ENCODE peak calls at places on chromosomes 2 and 18, in six cellular contexts. One of them, this sample, is unnamed.

GRCh38 chr2:120901213-120901612 is 165.5 kb downstream of the GLI2 start:
- DNase-seq in AG10803: no peak
- DNase-seq in neural crest cell: no peak
- DNase-seq in H9: no peak
- DNase-seq in psoas muscle: peak; percentile 36
- DNase-seq in bronchial epithelial cell: no peak
- DNase-seq in this sample: no peak

GRCh38 chr2:207847807-207848544 is 78.3 kb upstream of the FZD5 start:
- DNase-seq in AG10803: peak; percentile 68
- DNase-seq in neural crest cell: no peak
- DNase-seq in H9: no peak
- DNase-seq in psoas muscle: no peak
- DNase-seq in bronchial epithelial cell: peak; percentile 98
- DNase-seq in this sample: peak; percentile 39

GRCh38 chr2:6977786-6978185 is 60.6 kb downstream of the RNF144A start:
- DNase-seq in AG10803: no peak
- DNase-seq in neural crest cell: no peak
- DNase-seq in H9: no peak
- DNase-seq in psoas muscle: no peak
- DNase-seq in bronchial epithelial cell: no peak
- DNase-seq in this sample: no peak

GRCh38 chr2:138012082-138012481 is 47.8 kb downstream of the HNMT start:
- DNase-seq in AG10803: no peak
- DNase-seq in neural crest cell: no peak
- DNase-seq in H9: no peak
- DNase-seq in psoas muscle: no peak
- DNase-seq in bronchial epithelial cell: no peak
- DNase-seq in this sample: no peak

GRCh38 chr2:38277245-38278119 is 99.6 kb downstream of the ATL2 start:
- DNase-seq in AG10803: no peak
- DNase-seq in neural crest cell: no peak
- DNase-seq in H9: peak; percentile 79
- DNase-seq in psoas muscle: no peak
- DNase-seq in bronchial epithelial cell: no peak
- DNase-seq in this sample: no peak

GRCh38 chr18:46073474-46074331 is 1.6 kb upstream of the PSTPIP2 start:
- DNase-seq in AG10803: peak; percentile 57
- DNase-seq in neural crest cell: peak; percentile 70
- DNase-seq in H9: no peak
- DNase-seq in psoas muscle: no peak
- DNase-seq in bronchial epithelial cell: peak; percentile 78
- DNase-seq in this sample: no peak

GRCh38 chr2:152335016-152335850 is at the start of gene FMNL2:
- DNase-seq in AG10803: peak; percentile 59
- DNase-seq in neural crest cell: peak; percentile 85
- DNase-seq in H9: peak; percentile 94
- DNase-seq in psoas muscle: peak; percentile 93
- DNase-seq in bronchial epithelial cell: peak; percentile 58
- DNase-seq in this sample: peak; percentile 54

GRCh38 chr2:12169721-12170120 is 423.3 kb downstream of the LPIN1 start:
- DNase-seq in AG10803: peak; percentile 94
- DNase-seq in neural crest cell: no peak
- DNase-seq in H9: no peak
- DNase-seq in psoas muscle: peak; percentile 59
- DNase-seq in bronchial epithelial cell: peak; percentile 55
- DNase-seq in this sample: no peak

GRCh38 chr2:186349508-186349907 is 136.6 kb upstream of the ZC3H15 start:
- DNase-seq in AG10803: peak; percentile 65
- DNase-seq in neural crest cell: no peak
- DNase-seq in H9: no peak
- DNase-seq in psoas muscle: no peak
- DNase-seq in bronchial epithelial cell: peak; percentile 94
- DNase-seq in this sample: peak; percentile 86

GRCh38 chr18:36756262-36756661 is 72.5 kb downstream of the TPGS2 start:
- DNase-seq in AG10803: peak; percentile 93
- DNase-seq in neural crest cell: no peak
- DNase-seq in H9: no peak
- DNase-seq in psoas muscle: no peak
- DNase-seq in bronchial epithelial cell: peak; percentile 67
- DNase-seq in this sample: peak; percentile 46

GRCh38 chr2:168744844-168745243 is 57.6 kb upstream of the NOSTRIN start:
- DNase-seq in AG10803: no peak
- DNase-seq in neural crest cell: no peak
- DNase-seq in H9: no peak
- DNase-seq in psoas muscle: no peak
- DNase-seq in bronchial epithelial cell: no peak
- DNase-seq in this sample: no peak

GRCh38 chr2:6073260-6074141 is 381.3 kb downstream of the SOX11 start:
- DNase-seq in AG10803: no peak
- DNase-seq in neural crest cell: peak; percentile 48
- DNase-seq in H9: no peak
- DNase-seq in psoas muscle: no peak
- DNase-seq in bronchial epithelial cell: no peak
- DNase-seq in this sample: no peak

GRCh38 chr2:70888389-70888924 is 47.2 kb upstream of the ATP6V1B1 start:
- DNase-seq in AG10803: no peak
- DNase-seq in neural crest cell: no peak
- DNase-seq in H9: no peak
- DNase-seq in psoas muscle: no peak
- DNase-seq in bronchial epithelial cell: no peak
- DNase-seq in this sample: no peak

GRCh38 chr2:74317696-74318095 is 25.5 kb downstream of the SLC4A5 start:
- DNase-seq in AG10803: no peak
- DNase-seq in neural crest cell: no peak
- DNase-seq in H9: no peak
- DNase-seq in psoas muscle: no peak
- DNase-seq in bronchial epithelial cell: no peak
- DNase-seq in this sample: no peak

GRCh38 chr2:109089602-109090300 is 39.3 kb upstream of the SH3RF3 start:
- DNase-seq in AG10803: no peak
- DNase-seq in neural crest cell: no peak
- DNase-seq in H9: no peak
- DNase-seq in psoas muscle: no peak
- DNase-seq in bronchial epithelial cell: no peak
- DNase-seq in this sample: no peak

GRCh38 chr2:64646007-64646880 is 7.5 kb downstream of the SERTAD2 start:
- DNase-seq in AG10803: peak; percentile 68
- DNase-seq in neural crest cell: peak; percentile 92
- DNase-seq in H9: peak; percentile 72
- DNase-seq in psoas muscle: peak; percentile 87
- DNase-seq in bronchial epithelial cell: peak; percentile 68
- DNase-seq in this sample: peak; percentile 65

GRCh38 chr2:70226781-70227180 is 21.6 kb downstream of the TIA1 start:
- DNase-seq in AG10803: no peak
- DNase-seq in neural crest cell: no peak
- DNase-seq in H9: no peak
- DNase-seq in psoas muscle: no peak
- DNase-seq in bronchial epithelial cell: no peak
- DNase-seq in this sample: no peak

GRCh38 chr2:214244847-214245246 is 166.0 kb upstream of the VWC2L start:
- DNase-seq in AG10803: peak; percentile 53
- DNase-seq in neural crest cell: no peak
- DNase-seq in H9: no peak
- DNase-seq in psoas muscle: no peak
- DNase-seq in bronchial epithelial cell: no peak
- DNase-seq in this sample: no peak

GRCh38 chr2:169069341-169069740 is at the start of gene DHRS9:
- DNase-seq in AG10803: no peak
- DNase-seq in neural crest cell: no peak
- DNase-seq in H9: no peak
- DNase-seq in psoas muscle: no peak
- DNase-seq in bronchial epithelial cell: peak; percentile 99
- DNase-seq in this sample: peak; percentile 92

GRCh38 chr2:85409719-85410583 is at the start of gene CAPG:
- DNase-seq in AG10803: no peak
- DNase-seq in neural crest cell: no peak
- DNase-seq in H9: peak; percentile 68
- DNase-seq in psoas muscle: peak; percentile 71
- DNase-seq in bronchial epithelial cell: peak; percentile 61
- DNase-seq in this sample: no peak

GRCh38 chr2:218344755-218345417 is 11.8 kb upstream of the CATIP start:
- DNase-seq in AG10803: no peak
- DNase-seq in neural crest cell: no peak
- DNase-seq in H9: no peak
- DNase-seq in psoas muscle: no peak
- DNase-seq in bronchial epithelial cell: no peak
- DNase-seq in this sample: no peak

GRCh38 chr18:58194028-58194427 is 150.0 kb downstream of the NEDD4L start:
- DNase-seq in AG10803: no peak
- DNase-seq in neural crest cell: no peak
- DNase-seq in H9: peak; percentile 82
- DNase-seq in psoas muscle: no peak
- DNase-seq in bronchial epithelial cell: no peak
- DNase-seq in this sample: no peak
- TF ChIP-seq CTCF in AG10803: peak; percentile 15
- TF ChIP-seq CTCF in neural crest cell: peak; percentile 54
- TF ChIP-seq CTCF in H9: peak; percentile 78
- TF ChIP-seq CTCF in psoas muscle: no peak
- TF ChIP-seq CTCF in bronchial epithelial cell: no peak
- TF ChIP-seq CTCF in this sample: peak; percentile 44

GRCh38 chr2:238287702-238288649 is at the start of gene PER2:
- DNase-seq in AG10803: peak; percentile 92
- DNase-seq in neural crest cell: no peak
- DNase-seq in H9: peak; percentile 66
- DNase-seq in psoas muscle: peak; percentile 85
- DNase-seq in bronchial epithelial cell: peak; percentile 95
- DNase-seq in this sample: peak; percentile 87
- TF ChIP-seq CTCF in AG10803: peak; percentile 40
- TF ChIP-seq CTCF in neural crest cell: peak; percentile 30
- TF ChIP-seq CTCF in H9: peak; percentile 20
- TF ChIP-seq CTCF in psoas muscle: no peak
- TF ChIP-seq CTCF in bronchial epithelial cell: peak; percentile 30
- TF ChIP-seq CTCF in this sample: peak; percentile 62

DNA sequence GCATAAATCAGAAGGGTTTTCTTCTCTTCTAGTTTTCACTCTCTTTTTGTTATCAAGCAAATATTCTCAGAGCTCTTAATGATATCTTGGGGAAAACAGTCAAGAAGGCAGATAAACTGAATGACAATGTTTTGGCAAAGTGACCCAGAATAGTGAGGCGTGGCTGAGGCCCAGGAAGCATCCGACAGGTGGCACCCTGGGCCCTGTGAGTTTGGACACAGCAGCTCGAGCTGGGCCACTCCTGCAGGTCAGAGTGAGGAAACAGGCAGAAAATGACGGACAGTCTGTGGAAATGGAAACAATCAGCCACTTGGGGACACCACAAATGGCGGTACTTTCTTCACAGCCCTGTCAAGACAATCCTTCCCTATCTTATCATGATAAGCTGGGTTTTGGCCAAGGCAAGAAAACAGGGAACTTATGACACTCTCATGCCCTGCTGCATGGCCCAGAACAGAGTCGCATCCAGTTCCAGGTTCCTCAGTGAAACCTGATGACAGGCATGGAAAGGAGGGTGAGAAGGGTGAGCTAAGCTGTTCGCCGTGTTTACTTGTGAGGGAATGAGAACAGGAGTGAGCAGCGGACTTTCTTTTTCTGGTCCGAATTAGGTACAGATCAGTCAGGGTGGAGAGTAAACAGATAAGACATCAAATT is 32.1 kb downstream of the MRPL44 start:
- DNase-seq in AG10803: no peak
- DNase-seq in neural crest cell: no peak
- DNase-seq in H9: no peak
- DNase-seq in psoas muscle: no peak
- DNase-seq in bronchial epithelial cell: no peak
- DNase-seq in this sample: no peak
- TF ChIP-seq CTCF in AG10803: no peak
- TF ChIP-seq CTCF in neural crest cell: peak; percentile 14
- TF ChIP-seq CTCF in H9: peak; percentile 60
- TF ChIP-seq CTCF in psoas muscle: no peak
- TF ChIP-seq CTCF in bronchial epithelial cell: peak; percentile 41
- TF ChIP-seq CTCF in this sample: no peak

DNA sequence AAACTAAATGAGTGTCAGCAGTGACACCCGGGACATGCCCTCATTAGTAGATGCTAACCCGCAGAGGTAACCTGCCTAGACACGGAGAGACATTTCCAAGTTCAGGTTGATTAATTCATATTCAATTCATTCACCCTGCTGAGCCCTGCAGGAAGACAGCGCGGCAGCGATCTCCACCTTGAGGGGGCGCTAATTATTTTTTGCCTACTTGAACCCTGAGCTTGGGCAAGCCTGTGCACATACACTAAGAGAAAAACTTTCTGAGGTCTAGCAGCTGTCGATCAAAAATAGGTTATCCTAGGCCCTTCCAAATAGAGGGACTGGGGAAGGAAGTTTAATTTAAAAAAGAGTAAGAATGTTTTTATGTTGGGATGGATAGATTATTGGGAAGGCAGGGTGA is 1.3 kb upstream of the LYPD6 start:
- DNase-seq in AG10803: no peak
- DNase-seq in neural crest cell: peak; percentile 25
- DNase-seq in H9: peak; percentile 41
- DNase-seq in psoas muscle: no peak
- DNase-seq in bronchial epithelial cell: no peak
- DNase-seq in this sample: peak; percentile 54
- TF ChIP-seq CTCF in AG10803: peak; percentile 43
- TF ChIP-seq CTCF in neural crest cell: peak; percentile 61
- TF ChIP-seq CTCF in H9: peak; percentile 71
- TF ChIP-seq CTCF in psoas muscle: peak; percentile 7
- TF ChIP-seq CTCF in bronchial epithelial cell: peak; percentile 36
- TF ChIP-seq CTCF in this sample: peak; percentile 66

DNA sequence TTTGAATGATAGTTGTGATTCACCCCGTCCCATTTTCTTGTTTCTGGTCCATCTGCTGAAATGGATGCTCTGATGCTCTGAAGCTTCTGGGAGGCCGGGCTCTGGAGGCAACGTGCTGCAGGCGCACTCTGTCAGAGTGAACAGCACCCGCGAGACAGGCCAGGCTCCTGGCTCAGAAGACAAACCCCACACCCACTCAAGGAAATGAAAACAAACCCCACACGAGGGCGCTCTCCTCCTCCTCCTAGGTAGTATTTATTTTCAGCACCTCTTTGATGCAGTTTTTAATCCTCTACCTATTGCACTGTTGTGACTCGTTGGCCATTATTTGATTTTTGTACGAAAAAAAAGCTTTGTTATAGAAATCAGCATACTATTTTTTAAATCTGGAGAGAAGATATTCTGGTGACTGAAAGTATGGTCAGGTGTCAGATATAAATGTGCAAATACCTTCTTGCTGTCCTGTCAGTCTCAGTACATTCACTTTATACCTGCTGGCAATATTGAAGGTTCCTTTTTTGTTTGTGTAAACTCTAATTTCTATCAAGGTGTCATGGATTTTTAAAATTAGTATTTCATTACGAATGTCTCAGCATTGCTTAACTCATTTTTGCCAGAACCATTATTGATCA is 10.3 kb upstream of the CHST10 start:
- DNase-seq in AG10803: peak; percentile 33
- DNase-seq in neural crest cell: peak; percentile 35
- DNase-seq in H9: peak; percentile 56
- DNase-seq in psoas muscle: peak; percentile 42
- DNase-seq in bronchial epithelial cell: peak; percentile 57
- DNase-seq in this sample: no peak
- TF ChIP-seq CTCF in AG10803: peak; percentile 51
- TF ChIP-seq CTCF in neural crest cell: peak; percentile 57
- TF ChIP-seq CTCF in H9: peak; percentile 71
- TF ChIP-seq CTCF in psoas muscle: peak; percentile 22
- TF ChIP-seq CTCF in bronchial epithelial cell: peak; percentile 74
- TF ChIP-seq CTCF in this sample: peak; percentile 56

This sample was measured in foreskin keratinocyte.